ENCODE peak calls at places on chromosomes 6 and 20, in ten cellular contexts. W, Z, F, R, I, G, T, H, U and D are unnamed samples.

GRCh38 chr20:37711987-37712961 is 18.4 kb downstream of the CTNNBL1 start:
- DNase-seq in W (no peak), Z (no peak), F (no peak), R (no peak), I (no peak), G (no peak), T (no peak), H (no peak), U (no peak), D (no peak)

GRCh38 chr6:3259491-3259958 is 778 bp downstream of the PSMG4 start:
- DNase-seq in W (peak; percentile 33), Z (peak; percentile 49), F (no peak), R (peak; percentile 69), I (peak; percentile 34), G (peak; percentile 45), T (peak; percentile 33), H (no peak), U (peak; percentile 60), D (peak; percentile 56)

GRCh38 chr6:18501313-18502013 is 114.3 kb downstream of the RNF144B start:
- DNase-seq in W (no peak), Z (peak; percentile 88), F (no peak), R (no peak), I (peak; percentile 57), G (no peak), T (no peak), H (no peak), U (peak; percentile 61), D (no peak)

GRCh38 chr6:89797317-89797716 is 22.3 kb downstream of the MDN1 start:
- DNase-seq in W (no peak), Z (peak; percentile 21), F (no peak), R (no peak), I (peak; percentile 84), G (no peak), T (no peak), H (no peak), U (peak; percentile 15), D (no peak)

GRCh38 chr6:6620752-6621151 is 32.2 kb downstream of the LY86 start:
- DNase-seq in W (no peak), Z (no peak), F (no peak), R (no peak), I (no peak), G (no peak), T (no peak), H (no peak), U (no peak), D (no peak)

GRCh38 chr6:1027795-1028569 is 283.9 kb upstream of the FOXQ1 start:
- DNase-seq in W (no peak), Z (peak; percentile 36), F (no peak), R (no peak), I (no peak), G (no peak), T (no peak), H (no peak), U (no peak), D (no peak)

GRCh38 chr20:4073852-4074741 is 58.7 kb upstream of the RNF24 start:
- DNase-seq in W (no peak), Z (no peak), F (no peak), R (no peak), I (no peak), G (no peak), T (no peak), H (no peak), U (no peak), D (no peak)

GRCh38 chr20:61901421-61902212 is 164.1 kb downstream of the TAF4 start:
- DNase-seq in W (no peak), Z (peak; percentile 11), F (no peak), R (no peak), I (no peak), G (no peak), T (no peak), H (no peak), U (peak; percentile 34), D (no peak)

GRCh38 chr20:63756648-63756991 is 17.0 kb downstream of the SLC2A4RG start:
- DNase-seq in W (no peak), Z (no peak), F (no peak), R (peak; percentile 65), I (no peak), G (no peak), T (no peak), H (no peak), U (no peak), D (peak; percentile 39)